ENCODE peak calls at places on chromosomes 13 and 19, in five cellular contexts. R is breast epithelium, D is transverse colon, E is heart right ventricle, N is right lobe of liver. S is an unnamed sample.

GRCh38 chr19:50835103-50835784 is 1.9 kb upstream of the KLK15 start:
- DNase-seq in N (no peak), E (no peak), D (peak), R (no peak), S (no peak)

GRCh38 chr19:364496-365287 is 20.1 kb upstream of the MIER2 start:
- DNase-seq in N (no peak), E (no peak), R (no peak), D (no peak), S (no peak)

GRCh38 chr19:40305403-40305802 is 20.3 kb upstream of the AKT2 start:
- DNase-seq in E (peak), D (peak), N (peak), R (peak), S (peak)

GRCh38 chr13:62879071-62879470 is 1463.4 kb upstream of the PCDH20 start:
- DNase-seq in R (no peak), E (no peak), D (no peak), N (no peak), S (no peak)

GRCh38 chr19:12364391-12365093 is 941 bp downstream of the ZNF442 start:
- DNase-seq in N (peak), R (no peak), E (peak), D (peak), S (peak)

GRCh38 chr13:77150651-77151050 is 123.7 kb upstream of the FBXL3 start:
- DNase-seq in N (no peak), R (no peak), E (no peak), D (no peak), S (no peak)

GRCh38 chr13:67018775-67019174 is 211.4 kb downstream of the PCDH9 start:
- DNase-seq in N (no peak), E (no peak), D (no peak), R (no peak), S (no peak)

GRCh38 chr19:46634045-46634655 is 1.9 kb downstream of the GNG8 start:
- DNase-seq in D (peak), R (peak), E (peak), N (peak), S (peak)

GRCh38 chr19:32178841-32179410 is 166.5 kb upstream of the ZNF507 start:
- DNase-seq in E (no peak), N (no peak), R (no peak), D (no peak), S (no peak)

GRCh38 chr13:106182404-106182803 is 353.1 kb downstream of the EFNB2 start:
- DNase-seq in N (no peak), E (no peak), R (no peak), D (no peak), S (no peak)

GRCh38 chr19:5918463-5919079 is 4.5 kb downstream of the CAPS start:
- DNase-seq in R (no peak), D (no peak), N (no peak), E (no peak), S (no peak)

GRCh38 chr19:15181394-15181793 is 19.4 kb downstream of the NOTCH3 start:
- DNase-seq in D (no peak), E (no peak), R (no peak), N (no peak), S (no peak)

GRCh38 chr19:45809643-45810159 is 5.4 kb downstream of the RSPH6A start:
- DNase-seq in E (no peak), N (no peak), D (no peak), R (no peak), S (no peak)

GRCh38 chr13:112124100-112124499 is 57.2 kb downstream of the SOX1 start:
- DNase-seq in R (no peak), E (no peak), D (no peak), N (no peak), S (no peak)

GRCh38 chr19:24078688-24079087 is 8.3 kb upstream of the ZNF254 start:
- DNase-seq in E (no peak), N (no peak), D (no peak), R (no peak), S (no peak)

GRCh38 chr19:55617426-55617825 is 6.9 kb downstream of the ZNF784 start:
- DNase-seq in R (no peak), N (no peak), E (no peak), D (no peak), S (no peak)

GRCh38 chr19:9939301-9939913 is 3.1 kb upstream of the OLFM2 start:
- DNase-seq in R (no peak), E (no peak), D (no peak), N (no peak), S (no peak)

GRCh38 chr13:95924389-95924994 is 128.7 kb downstream of the UGGT2 start:
- DNase-seq in R (no peak), N (no peak), E (no peak), D (no peak), S (no peak)

GRCh38 chr13:28805193-28805819 is 14.8 kb upstream of the MTUS2 start:
- DNase-seq in D (no peak), R (no peak), N (peak), E (peak), S (peak)

GRCh38 chr19:3450796-3451411 is 29.4 kb downstream of the SMIM24 start:
- DNase-seq in D (peak), N (no peak), R (no peak), E (peak), S (peak)

GRCh38 chr19:2291185-2291751 is 9.3 kb upstream of the PEAK3 start:
- DNase-seq in D (no peak), R (no peak), N (no peak), E (no peak), S (no peak)

GRCh38 chr19:49559928-49560327 is 20.4 kb downstream of the NOSIP start:
- DNase-seq in N (no peak), E (no peak), D (no peak), R (no peak), S (no peak)

GRCh38 chr13:110819203-110820014 is 95.5 kb downstream of the ANKRD10 start:
- DNase-seq in R (peak), E (peak), D (peak), N (peak), S (peak)

GRCh38 chr13:106176103-106176502 is 359.4 kb downstream of the EFNB2 start:
- DNase-seq in R (no peak), N (no peak), D (no peak), E (no peak), S (no peak)

GRCh38 chr13:51714663-51715168 is 89.2 kb downstream of the DHRS12 start:
- DNase-seq in N (no peak), D (no peak), R (no peak), E (no peak), S (no peak)

DNA sequence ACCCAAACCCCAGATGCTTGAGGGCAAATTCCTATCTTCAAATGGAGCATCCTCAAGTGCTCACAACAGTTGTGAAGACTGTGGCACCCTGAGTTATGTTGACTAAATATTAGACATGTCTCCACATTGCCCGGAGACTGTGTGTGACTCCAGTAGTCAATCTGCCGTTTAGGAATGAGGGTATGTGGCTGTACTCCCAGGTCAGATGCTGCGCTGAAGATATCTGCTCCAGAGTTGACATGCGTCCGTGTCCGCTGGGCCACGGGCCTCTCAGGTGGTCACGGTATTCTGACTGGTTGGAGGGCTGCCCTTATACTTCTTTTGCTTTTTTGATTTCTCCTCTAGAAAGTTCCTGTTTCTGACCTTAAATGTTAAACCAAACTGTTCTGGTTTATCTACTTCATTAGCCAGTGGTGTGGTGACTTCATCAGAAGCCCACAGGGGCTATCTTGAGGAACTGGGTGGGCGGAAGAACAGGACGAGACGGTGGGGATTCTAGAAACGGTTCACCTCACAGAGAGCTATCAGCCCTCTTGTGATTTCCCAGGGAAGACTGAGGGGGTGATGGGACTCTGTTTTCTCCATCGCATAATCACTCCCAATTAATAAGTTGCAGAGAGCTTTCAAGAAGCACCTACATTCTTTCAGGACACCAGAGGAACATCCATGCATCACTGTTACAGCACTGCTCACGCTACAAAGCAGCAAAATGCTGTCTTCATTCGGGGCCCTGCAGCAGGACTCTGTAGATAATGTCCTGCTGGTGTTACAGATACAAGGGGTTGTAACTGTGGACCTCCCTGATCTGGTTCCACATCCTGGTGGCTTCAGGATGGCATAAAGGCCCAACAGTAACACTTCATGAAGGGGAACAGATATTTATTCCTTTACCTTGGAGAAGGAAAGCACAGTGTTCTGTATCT is 1.3 kb upstream of the LCP1 start:
- DNase-seq in E (no peak), D (no peak), R (no peak), N (no peak), S (no peak)
- H3K4me3 ChIP-seq in E (no peak), D (no peak), R (peak), N (no peak), S (no peak)

DNA sequence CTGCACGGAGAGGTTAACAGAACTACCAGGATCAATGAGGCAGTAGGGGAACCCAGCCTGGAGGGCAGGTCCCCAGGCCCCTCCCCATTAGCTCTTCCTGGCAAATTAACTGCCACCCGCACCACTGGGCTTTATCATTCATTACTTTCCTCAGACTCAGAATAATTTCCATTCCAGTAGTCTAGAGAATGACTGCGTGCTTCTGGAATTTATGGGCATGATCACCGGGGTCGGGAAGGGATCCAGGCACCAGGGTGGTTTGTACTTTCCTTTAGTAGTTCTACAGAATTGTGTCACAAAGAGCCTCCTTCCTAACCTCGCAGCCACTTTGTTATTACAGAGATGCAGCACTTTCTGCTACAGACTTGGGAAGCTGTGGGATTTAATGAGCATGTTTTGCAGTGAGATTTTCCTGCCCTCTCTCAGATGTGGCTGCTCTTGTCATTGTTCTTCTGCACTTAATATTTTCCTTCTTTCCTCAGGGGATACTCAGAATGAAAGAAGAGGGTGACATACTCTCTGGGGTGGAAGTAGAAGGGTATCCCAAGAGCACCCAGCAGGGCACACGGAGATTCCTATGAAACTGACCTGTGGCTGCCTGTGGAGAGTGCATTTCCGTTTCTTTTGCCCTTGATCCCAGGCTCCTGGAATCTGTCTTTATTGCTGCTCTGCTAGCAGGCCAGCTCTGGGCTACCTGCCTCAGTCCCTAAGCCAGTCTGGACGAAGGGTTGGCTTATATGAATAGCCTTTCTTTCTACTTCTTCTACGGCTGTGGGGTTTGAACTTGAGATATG is 285.0 kb upstream of the SLC10A2 start:
- DNase-seq in D (peak), E (peak), R (no peak), N (no peak), S (peak)
- H3K27ac ChIP-seq in D (no peak), E (peak), R (no peak), N (no peak), S (peak)

GRCh38 chr13:99421758-99422555 is 79.3 kb upstream of the TM9SF2 start:
- DNase-seq in R (no peak), D (no peak), N (no peak), E (no peak), S (no peak)
- TF ChIP-seq CTCF in R (no peak), D (no peak), N (no peak), E (no peak), S (no peak)

DNA sequence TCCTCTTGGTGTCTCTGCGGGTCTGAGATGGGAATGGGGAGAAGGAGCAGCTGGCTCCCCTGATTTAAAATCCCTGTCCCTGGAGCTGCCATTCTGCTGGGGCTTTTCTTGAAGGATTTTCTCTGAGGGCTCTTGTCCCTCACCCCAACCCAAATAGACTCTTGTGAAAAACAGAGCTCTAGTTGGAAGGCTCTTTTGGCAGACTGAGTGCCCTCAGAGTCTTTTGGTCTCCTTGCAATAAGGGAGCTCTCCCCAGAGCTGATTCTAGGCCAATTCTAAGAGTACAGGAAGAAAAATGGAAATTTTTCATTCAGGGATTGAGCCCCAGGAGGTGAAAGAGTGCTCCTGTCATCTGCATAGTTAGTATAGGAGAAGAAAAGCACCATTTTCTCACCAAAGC is 238.3 kb downstream of the COG6 start:
- DNase-seq in E (no peak), R (no peak), D (no peak), N (no peak), S (no peak)
- H3K4me3 ChIP-seq in E (no peak), R (no peak), D (no peak), N (no peak), S (no peak)